ENCODE peak calls at places on chromosomes 11 and 22, in four cellular contexts. P is NCI-H1092; Q is stimulated activated CD4-positive, alpha-beta T cell treated with anti-CD3 and anti-CD28 coated beads, Interleukin-4, amount 100 ng/mL, for 48 hours; L is skeletal muscle cell. K is an unnamed sample.

GRCh38 chr11:104319396-104319795 is 155.4 kb upstream of the PDGFD start:
- DNase-seq in P (no peak), Q (no peak), L (no peak), K (no peak)

GRCh38 chr11:94329501-94329900 is 25.1 kb downstream of the IZUMO1R start:
- DNase-seq in P (no peak), Q (no peak), L (no peak), K (no peak)

GRCh38 chr11:42410251-42410956 is 901.4 kb upstream of the API5 start:
- DNase-seq in P (no peak), Q (no peak), L (no peak), K (no peak)

GRCh38 chr11:117985953-117986887 is at the start of gene IL10RA:
- DNase-seq in P (peak; percentile 67), Q (peak; percentile 78), L (no peak), K (peak; percentile 10)

GRCh38 chr11:106389096-106389495 is 311.6 kb downstream of the AASDHPPT start:
- DNase-seq in P (no peak), Q (no peak), L (peak; percentile 55), K (no peak)

GRCh38 chr11:1906146-1906545 is 13.4 kb upstream of the TNNT3 start:
- DNase-seq in P (no peak), Q (no peak), L (no peak), K (no peak)

GRCh38 chr11:113168358-113168757 is 146.0 kb upstream of the TTC12 start:
- DNase-seq in P (no peak), Q (no peak), L (no peak), K (no peak)

GRCh38 chr22:49825944-49826602 is 1.6 kb downstream of the BRD1 start:
- DNase-seq in P (no peak), Q (peak; percentile 53), L (no peak), K (no peak)

GRCh38 chr11:19988598-19988997 is 171.7 kb downstream of the DBX1 start:
- DNase-seq in P (no peak), Q (no peak), L (peak; percentile 91), K (peak; percentile 81)

GRCh38 chr11:109435121-109435742 is 13.2 kb downstream of the C11orf87 start:
- DNase-seq in P (no peak), Q (no peak), L (peak; percentile 33), K (no peak)

GRCh38 chr11:5992604-5993251 is 5.9 kb upstream of the OR52L1 start:
- DNase-seq in P (no peak), Q (no peak), L (no peak), K (no peak)

K was measured in fibroblast of the conjunctiva.